ENCODE peak calls at places on chromosomes 16 and 17, in eight cellular contexts. One of them, this sample, is unnamed.

GRCh38 chr16:75380870-75381269 is 52.4 kb downstream of the CFDP1 start:
- DNase-seq in AG09319: no peak
- DNase-seq in tibial artery: no peak
- DNase-seq in WTC11: no peak
- DNase-seq in RWPE1: no peak
- DNase-seq in stomach: no peak
- DNase-seq in brain microvascular endothelial cell: no peak
- DNase-seq in nephron progenitor cell: no peak
- DNase-seq in this sample: peak; percentile 59

GRCh38 chr16:73152731-73153130 is 104.8 kb upstream of the ZFHX3 start:
- DNase-seq in AG09319: no peak
- DNase-seq in tibial artery: no peak
- DNase-seq in WTC11: peak; percentile 57
- DNase-seq in RWPE1: no peak
- DNase-seq in stomach: no peak
- DNase-seq in brain microvascular endothelial cell: no peak
- DNase-seq in nephron progenitor cell: peak; percentile 43
- DNase-seq in this sample: no peak

GRCh38 chr16:57474671-57475661 is 11.3 kb downstream of the DOK4 start:
- DNase-seq in AG09319: no peak
- DNase-seq in tibial artery: no peak
- DNase-seq in WTC11: no peak
- DNase-seq in RWPE1: no peak
- DNase-seq in stomach: no peak
- DNase-seq in brain microvascular endothelial cell: no peak
- DNase-seq in nephron progenitor cell: no peak
- DNase-seq in this sample: no peak

GRCh38 chr16:86510465-86511261 is at the start of gene FOXF1:
- DNase-seq in AG09319: no peak
- DNase-seq in tibial artery: no peak
- DNase-seq in WTC11: no peak
- DNase-seq in RWPE1: no peak
- DNase-seq in stomach: no peak
- DNase-seq in brain microvascular endothelial cell: no peak
- DNase-seq in nephron progenitor cell: no peak
- DNase-seq in this sample: peak; percentile 57

GRCh38 chr17:36136031-36136430 is 32.4 kb downstream of the CCL4 start:
- DNase-seq in AG09319: no peak
- DNase-seq in tibial artery: no peak
- DNase-seq in WTC11: no peak
- DNase-seq in RWPE1: no peak
- DNase-seq in stomach: no peak
- DNase-seq in brain microvascular endothelial cell: no peak
- DNase-seq in nephron progenitor cell: no peak
- DNase-seq in this sample: no peak

GRCh38 chr17:82112181-82112865 is 14.3 kb upstream of the FASN start:
- DNase-seq in AG09319: no peak
- DNase-seq in tibial artery: no peak
- DNase-seq in WTC11: no peak
- DNase-seq in RWPE1: no peak
- DNase-seq in stomach: no peak
- DNase-seq in brain microvascular endothelial cell: no peak
- DNase-seq in nephron progenitor cell: no peak
- DNase-seq in this sample: no peak

GRCh38 chr17:14318906-14319205 is 18.0 kb downstream of the HS3ST3B1 start:
- DNase-seq in AG09319: no peak
- DNase-seq in tibial artery: no peak
- DNase-seq in WTC11: no peak
- DNase-seq in RWPE1: no peak
- DNase-seq in stomach: no peak
- DNase-seq in brain microvascular endothelial cell: no peak
- DNase-seq in nephron progenitor cell: no peak
- DNase-seq in this sample: no peak

GRCh38 chr17:17812211-17813054 is 24.4 kb downstream of the SREBF1 start:
- DNase-seq in AG09319: no peak
- DNase-seq in tibial artery: peak; percentile 84
- DNase-seq in WTC11: peak; percentile 93
- DNase-seq in RWPE1: peak; percentile 77
- DNase-seq in stomach: peak; percentile 79
- DNase-seq in brain microvascular endothelial cell: no peak
- DNase-seq in nephron progenitor cell: peak; percentile 90
- DNase-seq in this sample: peak; percentile 15

GRCh38 chr16:28538733-28539596 is at the start of gene NUPR1:
- DNase-seq in AG09319: peak; percentile 98
- DNase-seq in tibial artery: peak; percentile 99
- DNase-seq in WTC11: peak; percentile 14
- DNase-seq in RWPE1: peak; percentile 90
- DNase-seq in stomach: peak; percentile 95
- DNase-seq in brain microvascular endothelial cell: peak; percentile 72
- DNase-seq in nephron progenitor cell: no peak
- DNase-seq in this sample: peak; percentile 93

GRCh38 chr16:55035037-55035436 is 104.4 kb downstream of the IRX5 start:
- DNase-seq in AG09319: no peak
- DNase-seq in tibial artery: peak; percentile 40
- DNase-seq in WTC11: peak; percentile 83
- DNase-seq in RWPE1: no peak
- DNase-seq in stomach: peak; percentile 32
- DNase-seq in brain microvascular endothelial cell: peak; percentile 11
- DNase-seq in nephron progenitor cell: peak; percentile 76
- DNase-seq in this sample: no peak

GRCh38 chr17:40419559-40420331 is 2.0 kb upstream of the TOP2A start:
- DNase-seq in AG09319: no peak
- DNase-seq in tibial artery: no peak
- DNase-seq in WTC11: no peak
- DNase-seq in RWPE1: no peak
- DNase-seq in stomach: no peak
- DNase-seq in brain microvascular endothelial cell: no peak
- DNase-seq in nephron progenitor cell: no peak
- DNase-seq in this sample: no peak

DNA sequence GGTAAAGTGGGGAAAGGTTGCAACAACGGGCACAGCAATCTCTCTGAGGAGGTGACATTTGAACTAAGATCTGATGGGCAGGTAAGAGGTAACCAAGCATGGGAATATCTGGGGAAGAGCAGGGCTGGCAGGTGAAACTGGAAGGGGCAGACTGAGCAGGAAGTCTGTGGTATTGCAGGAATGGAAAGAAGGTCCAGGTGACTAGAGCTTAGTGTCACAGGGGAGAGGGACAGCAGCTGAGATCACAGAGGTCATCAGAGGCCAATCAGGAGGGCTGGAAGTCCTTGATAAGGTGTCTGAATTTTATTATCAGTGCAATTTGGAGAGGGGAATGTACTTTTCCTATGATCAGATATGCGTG is 73.3 kb upstream of the DHX40 start:
- DNase-seq in AG09319: no peak
- DNase-seq in tibial artery: no peak
- DNase-seq in WTC11: no peak
- DNase-seq in RWPE1: no peak
- DNase-seq in stomach: no peak
- DNase-seq in brain microvascular endothelial cell: no peak
- DNase-seq in nephron progenitor cell: no peak
- DNase-seq in this sample: no peak
- TF ChIP-seq CTCF in AG09319: no peak
- TF ChIP-seq CTCF in tibial artery: no peak
- TF ChIP-seq CTCF in WTC11: no peak
- TF ChIP-seq CTCF in RWPE1: no peak
- TF ChIP-seq CTCF in stomach: no peak
- TF ChIP-seq CTCF in brain microvascular endothelial cell: no peak
- TF ChIP-seq CTCF in nephron progenitor cell: no peak
- TF ChIP-seq CTCF in this sample: no peak

GRCh38 chr17:72602517-72603345 is 481.9 kb downstream of the SOX9 start:
- DNase-seq in AG09319: no peak
- DNase-seq in tibial artery: no peak
- DNase-seq in WTC11: peak; percentile 48
- DNase-seq in RWPE1: no peak
- DNase-seq in stomach: peak; percentile 47
- DNase-seq in brain microvascular endothelial cell: peak; percentile 93
- DNase-seq in nephron progenitor cell: no peak
- DNase-seq in this sample: peak; percentile 67
- TF ChIP-seq CTCF in AG09319: no peak
- TF ChIP-seq CTCF in tibial artery: no peak
- TF ChIP-seq CTCF in WTC11: no peak
- TF ChIP-seq CTCF in RWPE1: no peak
- TF ChIP-seq CTCF in stomach: no peak
- TF ChIP-seq CTCF in brain microvascular endothelial cell: peak; percentile 72
- TF ChIP-seq CTCF in nephron progenitor cell: no peak
- TF ChIP-seq CTCF in this sample: peak; percentile 61

GRCh38 chr16:4313563-4314531 is 2.0 kb upstream of the GLIS2 start:
- DNase-seq in AG09319: no peak
- DNase-seq in tibial artery: no peak
- DNase-seq in WTC11: peak; percentile 84
- DNase-seq in RWPE1: no peak
- DNase-seq in stomach: peak; percentile 72
- DNase-seq in brain microvascular endothelial cell: no peak
- DNase-seq in nephron progenitor cell: peak; percentile 76
- DNase-seq in this sample: no peak
- TF ChIP-seq CTCF in AG09319: peak; percentile 55
- TF ChIP-seq CTCF in tibial artery: peak; percentile 43
- TF ChIP-seq CTCF in WTC11: peak; percentile 88
- TF ChIP-seq CTCF in RWPE1: peak; percentile 44
- TF ChIP-seq CTCF in stomach: no peak
- TF ChIP-seq CTCF in brain microvascular endothelial cell: peak; percentile 63
- TF ChIP-seq CTCF in nephron progenitor cell: peak; percentile 72
- TF ChIP-seq CTCF in this sample: peak; percentile 69

GRCh38 chr17:69336580-69336979 is 9.6 kb upstream of the ABCA5 start:
- DNase-seq in AG09319: no peak
- DNase-seq in tibial artery: no peak
- DNase-seq in WTC11: no peak
- DNase-seq in RWPE1: no peak
- DNase-seq in stomach: no peak
- DNase-seq in brain microvascular endothelial cell: no peak
- DNase-seq in nephron progenitor cell: no peak
- DNase-seq in this sample: no peak

GRCh38 chr17:69339937-69340336 is 13.0 kb upstream of the ABCA5 start:
- DNase-seq in AG09319: no peak
- DNase-seq in tibial artery: no peak
- DNase-seq in WTC11: no peak
- DNase-seq in RWPE1: no peak
- DNase-seq in stomach: no peak
- DNase-seq in brain microvascular endothelial cell: no peak
- DNase-seq in nephron progenitor cell: no peak
- DNase-seq in this sample: no peak

GRCh38 chr17:69331746-69332145 is 4.8 kb upstream of the ABCA5 start:
- DNase-seq in AG09319: no peak
- DNase-seq in tibial artery: no peak
- DNase-seq in WTC11: no peak
- DNase-seq in RWPE1: no peak
- DNase-seq in stomach: no peak
- DNase-seq in brain microvascular endothelial cell: no peak
- DNase-seq in nephron progenitor cell: no peak
- DNase-seq in this sample: no peak

GRCh38 chr17:69336996-69337395 is 10.1 kb upstream of the ABCA5 start:
- DNase-seq in AG09319: no peak
- DNase-seq in tibial artery: no peak
- DNase-seq in WTC11: no peak
- DNase-seq in RWPE1: no peak
- DNase-seq in stomach: no peak
- DNase-seq in brain microvascular endothelial cell: no peak
- DNase-seq in nephron progenitor cell: no peak
- DNase-seq in this sample: no peak

GRCh38 chr17:69335018-69335417 is 8.1 kb upstream of the ABCA5 start:
- DNase-seq in AG09319: no peak
- DNase-seq in tibial artery: no peak
- DNase-seq in WTC11: no peak
- DNase-seq in RWPE1: peak; percentile 54
- DNase-seq in stomach: no peak
- DNase-seq in brain microvascular endothelial cell: no peak
- DNase-seq in nephron progenitor cell: no peak
- DNase-seq in this sample: peak; percentile 8
- TF ChIP-seq CTCF in AG09319: peak; percentile 51
- TF ChIP-seq CTCF in tibial artery: peak; percentile 43
- TF ChIP-seq CTCF in WTC11: no peak
- TF ChIP-seq CTCF in RWPE1: peak; percentile 61
- TF ChIP-seq CTCF in stomach: no peak
- TF ChIP-seq CTCF in brain microvascular endothelial cell: peak; percentile 29
- TF ChIP-seq CTCF in nephron progenitor cell: no peak
- TF ChIP-seq CTCF in this sample: peak; percentile 66

DNA sequence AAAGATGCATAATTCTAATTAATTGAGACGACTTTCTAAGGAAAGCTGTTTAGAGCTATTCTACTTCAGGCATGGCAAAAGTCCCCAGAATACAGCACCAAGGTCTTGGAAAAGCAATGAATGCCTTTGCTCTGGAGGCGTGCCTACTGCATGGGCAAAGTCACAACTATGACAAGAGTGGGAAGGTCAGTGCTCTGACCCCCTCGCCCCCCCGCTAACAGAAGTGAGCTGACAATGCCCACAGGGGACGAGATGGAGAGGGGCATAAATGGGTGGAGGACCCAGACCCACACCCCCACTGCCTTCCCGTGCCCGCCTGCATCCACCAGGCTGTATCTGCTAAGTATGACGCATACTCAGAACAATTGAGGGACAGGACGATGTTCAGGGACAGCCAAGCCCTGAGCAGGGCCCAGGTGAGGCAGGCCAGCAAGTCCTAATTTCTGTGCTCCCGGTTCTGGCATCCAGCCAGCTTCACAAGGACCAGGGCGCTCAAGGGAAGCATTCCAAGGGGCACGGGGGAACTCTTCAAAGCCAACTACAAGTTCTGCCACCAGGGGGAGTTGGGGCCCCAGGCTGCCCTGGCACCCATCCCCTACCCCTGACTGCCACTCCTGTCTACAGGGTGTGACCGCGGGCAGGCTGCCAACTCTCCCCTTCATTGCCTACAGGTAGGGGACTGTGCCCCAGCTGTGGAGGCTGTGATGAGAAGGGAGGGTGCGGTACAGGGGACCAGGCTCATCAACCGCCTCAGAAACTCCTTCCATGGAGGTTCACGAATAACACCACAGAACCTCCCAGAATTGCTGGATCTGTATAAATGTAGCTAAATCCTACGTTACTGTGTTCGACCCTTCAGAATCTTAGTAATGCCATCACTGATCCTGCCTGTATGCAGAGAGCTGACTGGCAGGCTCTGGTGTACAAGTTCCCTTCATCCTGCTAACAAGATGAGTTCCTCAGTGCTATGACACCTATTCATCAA is 20.8 kb downstream of the NPRL3 start:
- DNase-seq in AG09319: no peak
- DNase-seq in tibial artery: no peak
- DNase-seq in WTC11: peak; percentile 84
- DNase-seq in RWPE1: peak; percentile 60
- DNase-seq in stomach: peak; percentile 73
- DNase-seq in brain microvascular endothelial cell: no peak
- DNase-seq in nephron progenitor cell: peak; percentile 76
- DNase-seq in this sample: peak; percentile 14
- TF ChIP-seq CTCF in AG09319: peak; percentile 64
- TF ChIP-seq CTCF in tibial artery: peak; percentile 51
- TF ChIP-seq CTCF in WTC11: peak; percentile 92
- TF ChIP-seq CTCF in RWPE1: peak; percentile 78
- TF ChIP-seq CTCF in stomach: no peak
- TF ChIP-seq CTCF in brain microvascular endothelial cell: peak; percentile 89
- TF ChIP-seq CTCF in nephron progenitor cell: peak; percentile 65
- TF ChIP-seq CTCF in this sample: peak; percentile 92

GRCh38 chr16:88415381-88416323 is 32.9 kb downstream of the ZNF469 start:
- DNase-seq in AG09319: no peak
- DNase-seq in tibial artery: no peak
- DNase-seq in WTC11: no peak
- DNase-seq in RWPE1: no peak
- DNase-seq in stomach: no peak
- DNase-seq in brain microvascular endothelial cell: no peak
- DNase-seq in nephron progenitor cell: peak; percentile 50
- DNase-seq in this sample: no peak
- TF ChIP-seq CTCF in AG09319: no peak
- TF ChIP-seq CTCF in tibial artery: no peak
- TF ChIP-seq CTCF in WTC11: no peak
- TF ChIP-seq CTCF in RWPE1: no peak
- TF ChIP-seq CTCF in stomach: no peak
- TF ChIP-seq CTCF in brain microvascular endothelial cell: no peak
- TF ChIP-seq CTCF in nephron progenitor cell: no peak
- TF ChIP-seq CTCF in this sample: no peak